ENCODE peak calls at places on chromosomes 13 and 19, in ten cellular contexts. P, L, R, G, A, I, S, F, O and N are unnamed samples.

GRCh38 chr19:1401138-1401888 is at the start of gene GAMT:
- DNase-seq in P (peak), L (no peak), R (peak), G (peak), A (no peak), I (no peak), S (peak), F (no peak), O (no peak), N (peak)

GRCh38 chr13:104847863-104848262 is 1687.6 kb downstream of the EFNB2 start:
- DNase-seq in P (no peak), L (no peak), R (no peak), G (no peak), A (no peak), I (no peak), S (no peak), F (no peak), O (no peak), N (no peak)

GRCh38 chr13:54958781-54959180 is 1930.2 kb downstream of the OLFM4 start:
- DNase-seq in P (no peak), L (no peak), R (no peak), G (no peak), A (no peak), I (no peak), S (no peak), F (no peak), O (no peak), N (no peak)

GRCh38 chr13:114025432-114026127 is 51.7 kb upstream of the C13orf46 start:
- DNase-seq in P (no peak), L (no peak), R (no peak), G (peak), A (no peak), I (no peak), S (peak), F (peak), O (peak), N (no peak)

GRCh38 chr19:51370230-51370629 is 1.4 kb upstream of the CLDND2 start:
- DNase-seq in P (no peak), L (no peak), R (no peak), G (no peak), A (no peak), I (no peak), S (peak), F (no peak), O (no peak), N (no peak)

GRCh38 chr13:21481359-21481758 is 22.3 kb upstream of the ZDHHC20 start:
- DNase-seq in P (no peak), L (no peak), R (no peak), G (no peak), A (no peak), I (no peak), S (no peak), F (no peak), O (no peak), N (no peak)

GRCh38 chr13:112757759-112758086 is 67.9 kb downstream of the ATP11A start:
- DNase-seq in P (no peak), L (no peak), R (no peak), G (no peak), A (no peak), I (no peak), S (peak), F (no peak), O (no peak), N (no peak)

GRCh38 chr13:27834095-27834494 is 41.8 kb downstream of the GSX1 start:
- DNase-seq in P (no peak), L (no peak), R (no peak), G (no peak), A (no peak), I (no peak), S (no peak), F (peak), O (no peak), N (no peak)

GRCh38 chr19:34837262-34837661 is 64.2 kb upstream of the ZNF599 start:
- DNase-seq in P (no peak), L (no peak), R (peak), G (no peak), A (no peak), I (no peak), S (no peak), F (no peak), O (no peak), N (no peak)

GRCh38 chr13:34419025-34419424 is 523.0 kb upstream of the NBEA start:
- DNase-seq in P (no peak), L (no peak), R (no peak), G (no peak), A (no peak), I (no peak), S (no peak), F (no peak), O (no peak), N (no peak)

GRCh38 chr19:4709440-4710280 is 14.0 kb downstream of the DPP9 start:
- DNase-seq in P (no peak), L (no peak), R (no peak), G (no peak), A (no peak), I (no peak), S (no peak), F (no peak), O (no peak), N (no peak)